ENCODE peak calls at places on chromosomes 3 and 15, in nine cellular contexts. One of them, this sample, is unnamed.

GRCh38 chr3:183038764-183039163 is 58.4 kb upstream of the DCUN1D1 start:
- DNase-seq in Panc1: no peak
- DNase-seq in endothelial cell of umbilical vein: no peak
- DNase-seq in HepG2: no peak
- DNase-seq in CD4-positive, alpha-beta T cell: no peak
- DNase-seq in dorsolateral prefrontal cortex: no peak
- DNase-seq in colonic mucosa: no peak
- DNase-seq in HL-60: no peak
- DNase-seq in PC-3: no peak
- DNase-seq in this sample: no peak

GRCh38 chr3:109175411-109175810 is 38.9 kb downstream of the C3orf85 start:
- DNase-seq in endothelial cell of umbilical vein: no peak
- DNase-seq in PC-3: no peak
- DNase-seq in colonic mucosa: no peak
- DNase-seq in HL-60: no peak
- DNase-seq in dorsolateral prefrontal cortex: no peak
- DNase-seq in HepG2: no peak
- DNase-seq in Panc1: no peak
- DNase-seq in CD4-positive, alpha-beta T cell: no peak
- DNase-seq in this sample: no peak

GRCh38 chr3:3015472-3016089 is 94.6 kb downstream of the IL5RA start:
- DNase-seq in endothelial cell of umbilical vein: no peak
- DNase-seq in Panc1: peak; percentile 15
- DNase-seq in colonic mucosa: peak; percentile 30
- DNase-seq in PC-3: peak; percentile 52
- DNase-seq in HepG2: peak; percentile 15
- DNase-seq in CD4-positive, alpha-beta T cell: no peak
- DNase-seq in HL-60: no peak
- DNase-seq in dorsolateral prefrontal cortex: no peak
- DNase-seq in this sample: no peak

GRCh38 chr3:52845157-52845556 is 10.3 kb upstream of the MUSTN1 start:
- DNase-seq in HL-60: no peak
- DNase-seq in HepG2: peak; percentile 83
- DNase-seq in PC-3: no peak
- DNase-seq in CD4-positive, alpha-beta T cell: no peak
- DNase-seq in endothelial cell of umbilical vein: no peak
- DNase-seq in colonic mucosa: peak; percentile 39
- DNase-seq in dorsolateral prefrontal cortex: peak; percentile 74
- DNase-seq in Panc1: no peak
- DNase-seq in this sample: no peak

GRCh38 chr3:52535411-52536111 is 844 bp upstream of the UQCC5 start:
- DNase-seq in HL-60: no peak
- DNase-seq in dorsolateral prefrontal cortex: peak; percentile 26
- DNase-seq in Panc1: no peak
- DNase-seq in endothelial cell of umbilical vein: no peak
- DNase-seq in colonic mucosa: peak; percentile 26
- DNase-seq in PC-3: no peak
- DNase-seq in CD4-positive, alpha-beta T cell: no peak
- DNase-seq in HepG2: no peak
- DNase-seq in this sample: no peak

GRCh38 chr3:69716119-69716518 is 23.1 kb upstream of the MITF start:
- DNase-seq in CD4-positive, alpha-beta T cell: no peak
- DNase-seq in PC-3: no peak
- DNase-seq in HepG2: no peak
- DNase-seq in HL-60: no peak
- DNase-seq in endothelial cell of umbilical vein: no peak
- DNase-seq in dorsolateral prefrontal cortex: no peak
- DNase-seq in Panc1: no peak
- DNase-seq in colonic mucosa: no peak
- DNase-seq in this sample: no peak

GRCh38 chr3:79258479-79258878 is 509.3 kb downstream of the ROBO1 start:
- DNase-seq in HL-60: no peak
- DNase-seq in CD4-positive, alpha-beta T cell: no peak
- DNase-seq in Panc1: no peak
- DNase-seq in PC-3: no peak
- DNase-seq in dorsolateral prefrontal cortex: no peak
- DNase-seq in HepG2: no peak
- DNase-seq in colonic mucosa: no peak
- DNase-seq in endothelial cell of umbilical vein: no peak
- DNase-seq in this sample: no peak

GRCh38 chr3:104825116-104825515 is 541.6 kb upstream of the ALCAM start:
- DNase-seq in colonic mucosa: no peak
- DNase-seq in dorsolateral prefrontal cortex: no peak
- DNase-seq in endothelial cell of umbilical vein: no peak
- DNase-seq in PC-3: no peak
- DNase-seq in Panc1: no peak
- DNase-seq in CD4-positive, alpha-beta T cell: no peak
- DNase-seq in HepG2: no peak
- DNase-seq in HL-60: no peak
- DNase-seq in this sample: no peak

GRCh38 chr3:12170207-12170606 is 11.5 kb upstream of the TIMP4 start:
- DNase-seq in Panc1: no peak
- DNase-seq in CD4-positive, alpha-beta T cell: no peak
- DNase-seq in HL-60: peak; percentile 31
- DNase-seq in colonic mucosa: no peak
- DNase-seq in endothelial cell of umbilical vein: no peak
- DNase-seq in dorsolateral prefrontal cortex: no peak
- DNase-seq in PC-3: no peak
- DNase-seq in HepG2: no peak
- DNase-seq in this sample: no peak

GRCh38 chr15:61923173-61923572 is 137.1 kb downstream of the VPS13C start:
- DNase-seq in CD4-positive, alpha-beta T cell: no peak
- DNase-seq in dorsolateral prefrontal cortex: no peak
- DNase-seq in colonic mucosa: no peak
- DNase-seq in HepG2: no peak
- DNase-seq in HL-60: no peak
- DNase-seq in Panc1: no peak
- DNase-seq in PC-3: no peak
- DNase-seq in endothelial cell of umbilical vein: no peak
- DNase-seq in this sample: no peak

GRCh38 chr3:136949708-136950107 is 8.1 kb upstream of the IL20RB start:
- DNase-seq in dorsolateral prefrontal cortex: no peak
- DNase-seq in endothelial cell of umbilical vein: peak; percentile 44
- DNase-seq in Panc1: no peak
- DNase-seq in HepG2: no peak
- DNase-seq in CD4-positive, alpha-beta T cell: no peak
- DNase-seq in colonic mucosa: no peak
- DNase-seq in HL-60: no peak
- DNase-seq in PC-3: no peak
- DNase-seq in this sample: no peak
- TF ChIP-seq CTCF in dorsolateral prefrontal cortex: no peak
- TF ChIP-seq CTCF in endothelial cell of umbilical vein: no peak
- TF ChIP-seq CTCF in Panc1: peak; percentile 21
- TF ChIP-seq CTCF in HepG2: no peak
- TF ChIP-seq CTCF in CD4-positive, alpha-beta T cell: no peak
- TF ChIP-seq CTCF in colonic mucosa: no peak
- TF ChIP-seq CTCF in HL-60: no peak
- TF ChIP-seq CTCF in PC-3: peak; percentile 32
- TF ChIP-seq CTCF in this sample: no peak

DNA sequence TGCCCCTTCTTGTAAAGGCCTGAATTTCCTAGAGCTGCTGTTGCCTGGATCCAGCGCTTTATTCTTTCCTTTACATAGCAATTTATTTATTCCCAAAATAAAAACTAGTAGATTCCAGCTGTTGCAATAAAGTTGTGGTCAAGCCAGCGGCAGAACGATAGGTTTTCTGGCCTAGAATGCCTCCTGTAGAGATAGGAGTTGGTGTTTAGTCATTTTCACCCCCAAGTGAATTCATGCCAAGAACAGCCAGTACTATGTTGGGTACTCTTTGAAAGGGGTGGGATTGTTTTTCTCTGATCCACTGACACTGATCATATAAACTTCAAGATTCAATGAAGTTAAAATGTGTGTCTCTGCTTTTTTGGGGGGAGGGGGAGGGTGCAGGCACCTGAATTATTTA is 69.7 kb downstream of the KLHL25 start:
- DNase-seq in dorsolateral prefrontal cortex: no peak
- DNase-seq in CD4-positive, alpha-beta T cell: no peak
- DNase-seq in endothelial cell of umbilical vein: no peak
- DNase-seq in PC-3: no peak
- DNase-seq in HL-60: no peak
- DNase-seq in HepG2: no peak
- DNase-seq in Panc1: no peak
- DNase-seq in colonic mucosa: no peak
- DNase-seq in this sample: no peak
- H3K27ac ChIP-seq in dorsolateral prefrontal cortex: no peak overlapping the region
- H3K27ac ChIP-seq in CD4-positive, alpha-beta T cell: peak overlapping the region; percentile 14
- H3K27ac ChIP-seq in endothelial cell of umbilical vein: no peak overlapping the region
- H3K27ac ChIP-seq in PC-3: no peak overlapping the region
- H3K27ac ChIP-seq in HL-60: no peak overlapping the region
- H3K27ac ChIP-seq in HepG2: no peak overlapping the region
- H3K27ac ChIP-seq in Panc1: no peak overlapping the region
- H3K27ac ChIP-seq in colonic mucosa: peak overlapping the region; percentile 16
- H3K27ac ChIP-seq in this sample: peak overlapping the region; percentile 77

DNA sequence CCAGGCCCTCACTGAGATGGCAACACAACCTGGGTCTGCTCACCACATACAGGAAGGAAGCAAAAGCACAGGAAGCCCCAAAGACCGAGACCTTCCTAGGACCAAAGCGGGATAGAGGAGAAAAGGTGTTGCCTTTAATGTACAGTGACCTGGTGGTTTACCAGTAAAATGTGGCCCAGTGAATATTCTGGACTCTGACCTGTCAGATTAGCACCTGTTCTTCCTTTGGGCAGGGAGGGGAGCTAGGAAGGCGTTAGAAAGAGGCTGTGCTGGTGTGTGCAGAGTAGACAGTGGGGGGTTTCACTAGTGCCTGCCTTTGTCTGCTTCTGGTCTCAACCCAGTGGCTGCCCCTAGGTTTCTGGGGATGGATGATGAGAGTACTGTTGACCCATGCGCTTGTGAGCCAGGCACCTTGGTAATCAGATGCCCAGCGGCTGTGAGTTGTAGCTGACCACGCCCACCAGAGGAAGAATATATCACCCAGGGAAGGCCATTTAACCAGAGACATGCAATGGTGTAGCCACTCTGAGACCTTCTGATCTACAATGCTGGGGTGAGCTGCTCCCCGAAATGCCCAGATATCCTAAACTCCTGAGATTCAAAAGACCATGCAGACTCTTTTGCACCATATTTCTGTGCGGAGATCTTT is 90.1 kb upstream of the NEO1 start:
- DNase-seq in CD4-positive, alpha-beta T cell: no peak
- DNase-seq in HepG2: no peak
- DNase-seq in PC-3: no peak
- DNase-seq in Panc1: no peak
- DNase-seq in HL-60: no peak
- DNase-seq in colonic mucosa: peak; percentile 60
- DNase-seq in endothelial cell of umbilical vein: no peak
- DNase-seq in dorsolateral prefrontal cortex: no peak
- DNase-seq in this sample: no peak
- H3K27me3 ChIP-seq in CD4-positive, alpha-beta T cell: peaks cover under 1% of the 10 kb centered on the region
- H3K27me3 ChIP-seq in HepG2: no peaks in the 10 kb centered on the region
- H3K27me3 ChIP-seq in PC-3: peaks cover 3% of the 10 kb centered on the region
- H3K27me3 ChIP-seq in Panc1: no peaks in the 10 kb centered on the region
- H3K27me3 ChIP-seq in HL-60: no peaks in the 10 kb centered on the region
- H3K27me3 ChIP-seq in colonic mucosa: no peaks in the 10 kb centered on the region
- H3K27me3 ChIP-seq in endothelial cell of umbilical vein: no peaks in the 10 kb centered on the region
- H3K27me3 ChIP-seq in dorsolateral prefrontal cortex: no peaks in the 10 kb centered on the region
- H3K27me3 ChIP-seq in this sample: no peaks in the 10 kb centered on the region

GRCh38 chr3:31878231-31878838 is 102.7 kb downstream of the OSBPL10 start:
- DNase-seq in endothelial cell of umbilical vein: no peak
- DNase-seq in colonic mucosa: no peak
- DNase-seq in PC-3: no peak
- DNase-seq in CD4-positive, alpha-beta T cell: no peak
- DNase-seq in dorsolateral prefrontal cortex: no peak
- DNase-seq in HL-60: no peak
- DNase-seq in Panc1: no peak
- DNase-seq in HepG2: no peak
- DNase-seq in this sample: no peak

GRCh38 chr3:31882431-31882830 is 98.6 kb downstream of the OSBPL10 start:
- DNase-seq in dorsolateral prefrontal cortex: no peak
- DNase-seq in PC-3: no peak
- DNase-seq in Panc1: no peak
- DNase-seq in CD4-positive, alpha-beta T cell: no peak
- DNase-seq in HL-60: no peak
- DNase-seq in colonic mucosa: no peak
- DNase-seq in HepG2: no peak
- DNase-seq in endothelial cell of umbilical vein: no peak
- DNase-seq in this sample: no peak

GRCh38 chr3:31879365-31879764 is 101.7 kb downstream of the OSBPL10 start:
- DNase-seq in HL-60: no peak
- DNase-seq in CD4-positive, alpha-beta T cell: no peak
- DNase-seq in Panc1: no peak
- DNase-seq in colonic mucosa: no peak
- DNase-seq in PC-3: no peak
- DNase-seq in endothelial cell of umbilical vein: no peak
- DNase-seq in dorsolateral prefrontal cortex: no peak
- DNase-seq in HepG2: no peak
- DNase-seq in this sample: no peak

GRCh38 chr3:31880482-31881078 is 100.5 kb downstream of the OSBPL10 start:
- DNase-seq in PC-3: no peak
- DNase-seq in dorsolateral prefrontal cortex: no peak
- DNase-seq in HL-60: no peak
- DNase-seq in endothelial cell of umbilical vein: no peak
- DNase-seq in CD4-positive, alpha-beta T cell: no peak
- DNase-seq in Panc1: no peak
- DNase-seq in HepG2: no peak
- DNase-seq in colonic mucosa: no peak
- DNase-seq in this sample: no peak

GRCh38 chr3:31880020-31880419 is 101.0 kb downstream of the OSBPL10 start:
- DNase-seq in HL-60: peak; percentile 23
- DNase-seq in CD4-positive, alpha-beta T cell: no peak
- DNase-seq in HepG2: peak; percentile 11
- DNase-seq in PC-3: peak; percentile 13
- DNase-seq in colonic mucosa: no peak
- DNase-seq in Panc1: no peak
- DNase-seq in endothelial cell of umbilical vein: no peak
- DNase-seq in dorsolateral prefrontal cortex: no peak
- DNase-seq in this sample: no peak
- TF ChIP-seq CTCF in HL-60: no peak
- TF ChIP-seq CTCF in CD4-positive, alpha-beta T cell: no peak
- TF ChIP-seq CTCF in HepG2: peak; percentile 13
- TF ChIP-seq CTCF in PC-3: no peak
- TF ChIP-seq CTCF in colonic mucosa: no peak
- TF ChIP-seq CTCF in Panc1: no peak
- TF ChIP-seq CTCF in endothelial cell of umbilical vein: no peak
- TF ChIP-seq CTCF in dorsolateral prefrontal cortex: no peak
- TF ChIP-seq CTCF in this sample: no peak

GRCh38 chr15:68447209-68447608 is 15.2 kb upstream of the ITGA11 start:
- DNase-seq in dorsolateral prefrontal cortex: no peak
- DNase-seq in colonic mucosa: no peak
- DNase-seq in CD4-positive, alpha-beta T cell: no peak
- DNase-seq in endothelial cell of umbilical vein: no peak
- DNase-seq in Panc1: no peak
- DNase-seq in HL-60: no peak
- DNase-seq in HepG2: no peak
- DNase-seq in PC-3: peak; percentile 33
- DNase-seq in this sample: no peak
- H3K27ac ChIP-seq in dorsolateral prefrontal cortex: no peak overlapping the region
- H3K27ac ChIP-seq in colonic mucosa: no peak overlapping the region
- H3K27ac ChIP-seq in CD4-positive, alpha-beta T cell: no peak overlapping the region
- H3K27ac ChIP-seq in endothelial cell of umbilical vein: no peak overlapping the region
- H3K27ac ChIP-seq in Panc1: no peak overlapping the region
- H3K27ac ChIP-seq in HL-60: no peak overlapping the region
- H3K27ac ChIP-seq in HepG2: no peak overlapping the region
- H3K27ac ChIP-seq in PC-3: no peak overlapping the region
- H3K27ac ChIP-seq in this sample: no peak overlapping the region

This sample was measured in breast epithelium.